ENCODE peak calls at places on chromosomes 3 and 15, in eight cellular contexts. One of them, this sample, is unnamed.

GRCh38 chr3:56096941-56097340 is 371.3 kb downstream of the ERC2 start:
- DNase-seq in dorsolateral prefrontal cortex: no peak
- DNase-seq in activated B cell treated with CpG ODN at 0.5 μM for 24 hours: no peak
- DNase-seq in RWPE1: no peak
- DNase-seq in B cell: no peak
- DNase-seq in HCT116: no peak
- DNase-seq in cardiac fibroblast: no peak
- DNase-seq in glutamatergic neuron: no peak
- DNase-seq in this sample: no peak

GRCh38 chr15:36579792-36580431 is 486 bp downstream of the CDIN1 start:
- DNase-seq in RWPE1: peak
- DNase-seq in B cell: no peak
- DNase-seq in HCT116: no peak
- DNase-seq in cardiac fibroblast: no peak
- DNase-seq in activated B cell treated with CpG ODN at 0.5 μM for 24 hours: no peak
- DNase-seq in glutamatergic neuron: no peak
- DNase-seq in dorsolateral prefrontal cortex: no peak
- DNase-seq in this sample: peak

GRCh38 chr3:127121221-127121647 is 71.7 kb upstream of the PRR23E start:
- DNase-seq in B cell: no peak
- DNase-seq in RWPE1: no peak
- DNase-seq in activated B cell treated with CpG ODN at 0.5 μM for 24 hours: no peak
- DNase-seq in HCT116: no peak
- DNase-seq in cardiac fibroblast: no peak
- DNase-seq in dorsolateral prefrontal cortex: no peak
- DNase-seq in glutamatergic neuron: no peak
- DNase-seq in this sample: no peak

GRCh38 chr3:143045639-143046038 is 44.3 kb downstream of the U2SURP start:
- DNase-seq in cardiac fibroblast: no peak
- DNase-seq in glutamatergic neuron: no peak
- DNase-seq in dorsolateral prefrontal cortex: no peak
- DNase-seq in RWPE1: no peak
- DNase-seq in activated B cell treated with CpG ODN at 0.5 μM for 24 hours: no peak
- DNase-seq in HCT116: no peak
- DNase-seq in B cell: no peak
- DNase-seq in this sample: no peak

GRCh38 chr15:31459011-31459748 is 132.5 kb downstream of the KLF13 start:
- DNase-seq in glutamatergic neuron: no peak
- DNase-seq in RWPE1: no peak
- DNase-seq in B cell: peak
- DNase-seq in dorsolateral prefrontal cortex: no peak
- DNase-seq in activated B cell treated with CpG ODN at 0.5 μM for 24 hours: no peak
- DNase-seq in HCT116: no peak
- DNase-seq in cardiac fibroblast: no peak
- DNase-seq in this sample: peak

GRCh38 chr3:42052867-42053351 is 38.2 kb upstream of the TRAK1 start:
- DNase-seq in HCT116: no peak
- DNase-seq in cardiac fibroblast: no peak
- DNase-seq in B cell: no peak
- DNase-seq in activated B cell treated with CpG ODN at 0.5 μM for 24 hours: no peak
- DNase-seq in glutamatergic neuron: no peak
- DNase-seq in RWPE1: no peak
- DNase-seq in dorsolateral prefrontal cortex: peak
- DNase-seq in this sample: peak

GRCh38 chr15:98850991-98851776 is 156.4 kb downstream of the PGPEP1L start:
- DNase-seq in RWPE1: peak
- DNase-seq in B cell: peak
- DNase-seq in HCT116: peak
- DNase-seq in cardiac fibroblast: peak
- DNase-seq in dorsolateral prefrontal cortex: peak
- DNase-seq in glutamatergic neuron: peak
- DNase-seq in activated B cell treated with CpG ODN at 0.5 μM for 24 hours: peak
- DNase-seq in this sample: peak

GRCh38 chr15:51879555-51879954 is 50.1 kb downstream of the TMOD3 start:
- DNase-seq in activated B cell treated with CpG ODN at 0.5 μM for 24 hours: no peak
- DNase-seq in HCT116: no peak
- DNase-seq in dorsolateral prefrontal cortex: no peak
- DNase-seq in RWPE1: no peak
- DNase-seq in B cell: no peak
- DNase-seq in cardiac fibroblast: peak
- DNase-seq in glutamatergic neuron: no peak
- DNase-seq in this sample: peak

GRCh38 chr3:181719298-181719859 is 7.7 kb downstream of the SOX2 start:
- DNase-seq in glutamatergic neuron: no peak
- DNase-seq in RWPE1: no peak
- DNase-seq in HCT116: no peak
- DNase-seq in cardiac fibroblast: no peak
- DNase-seq in activated B cell treated with CpG ODN at 0.5 μM for 24 hours: no peak
- DNase-seq in dorsolateral prefrontal cortex: no peak
- DNase-seq in B cell: no peak
- DNase-seq in this sample: no peak

GRCh38 chr3:61053781-61054496 is 197.3 kb downstream of the FHIT start:
- DNase-seq in RWPE1: peak
- DNase-seq in cardiac fibroblast: no peak
- DNase-seq in B cell: no peak
- DNase-seq in HCT116: no peak
- DNase-seq in dorsolateral prefrontal cortex: no peak
- DNase-seq in activated B cell treated with CpG ODN at 0.5 μM for 24 hours: no peak
- DNase-seq in glutamatergic neuron: no peak
- DNase-seq in this sample: no peak

GRCh38 chr3:32423956-32424558 is 32.4 kb downstream of the CMTM7 start:
- DNase-seq in glutamatergic neuron: no peak
- DNase-seq in RWPE1: no peak
- DNase-seq in activated B cell treated with CpG ODN at 0.5 μM for 24 hours: no peak
- DNase-seq in HCT116: no peak
- DNase-seq in B cell: peak
- DNase-seq in dorsolateral prefrontal cortex: no peak
- DNase-seq in cardiac fibroblast: no peak
- DNase-seq in this sample: no peak

GRCh38 chr3:184740509-184741258 is 28.8 kb upstream of the MAGEF1 start:
- DNase-seq in RWPE1: peak
- DNase-seq in HCT116: peak
- DNase-seq in B cell: no peak
- DNase-seq in glutamatergic neuron: no peak
- DNase-seq in dorsolateral prefrontal cortex: no peak
- DNase-seq in cardiac fibroblast: peak
- DNase-seq in activated B cell treated with CpG ODN at 0.5 μM for 24 hours: no peak
- DNase-seq in this sample: peak

GRCh38 chr15:31078461-31078860 is 23.1 kb downstream of the TRPM1 start:
- DNase-seq in HCT116: no peak
- DNase-seq in B cell: no peak
- DNase-seq in activated B cell treated with CpG ODN at 0.5 μM for 24 hours: no peak
- DNase-seq in glutamatergic neuron: peak
- DNase-seq in cardiac fibroblast: no peak
- DNase-seq in dorsolateral prefrontal cortex: no peak
- DNase-seq in RWPE1: no peak
- DNase-seq in this sample: no peak

GRCh38 chr15:21261396-21261964 is 178.8 kb downstream of the POTEB3 start:
- DNase-seq in RWPE1: no peak
- DNase-seq in dorsolateral prefrontal cortex: no peak
- DNase-seq in activated B cell treated with CpG ODN at 0.5 μM for 24 hours: no peak
- DNase-seq in B cell: no peak
- DNase-seq in HCT116: no peak
- DNase-seq in glutamatergic neuron: no peak
- DNase-seq in cardiac fibroblast: no peak
- DNase-seq in this sample: no peak

GRCh38 chr3:43162573-43163084 is 56.8 kb upstream of the POMGNT2 start:
- DNase-seq in B cell: no peak
- DNase-seq in dorsolateral prefrontal cortex: no peak
- DNase-seq in glutamatergic neuron: no peak
- DNase-seq in HCT116: no peak
- DNase-seq in cardiac fibroblast: no peak
- DNase-seq in RWPE1: no peak
- DNase-seq in activated B cell treated with CpG ODN at 0.5 μM for 24 hours: no peak
- DNase-seq in this sample: no peak

GRCh38 chr3:125048282-125048681 is 7.5 kb downstream of the HEG1 start:
- DNase-seq in glutamatergic neuron: no peak
- DNase-seq in RWPE1: no peak
- DNase-seq in cardiac fibroblast: peak
- DNase-seq in dorsolateral prefrontal cortex: no peak
- DNase-seq in HCT116: no peak
- DNase-seq in activated B cell treated with CpG ODN at 0.5 μM for 24 hours: no peak
- DNase-seq in B cell: no peak
- DNase-seq in this sample: no peak

GRCh38 chr3:128910006-128910405 is 30.6 kb downstream of the ACAD9 start:
- DNase-seq in activated B cell treated with CpG ODN at 0.5 μM for 24 hours: no peak
- DNase-seq in RWPE1: no peak
- DNase-seq in B cell: no peak
- DNase-seq in glutamatergic neuron: no peak
- DNase-seq in HCT116: no peak
- DNase-seq in cardiac fibroblast: no peak
- DNase-seq in dorsolateral prefrontal cortex: no peak
- DNase-seq in this sample: no peak

GRCh38 chr3:194082596-194083220 is 53.2 kb upstream of the HES1 start:
- DNase-seq in B cell: no peak
- DNase-seq in activated B cell treated with CpG ODN at 0.5 μM for 24 hours: no peak
- DNase-seq in cardiac fibroblast: peak
- DNase-seq in glutamatergic neuron: no peak
- DNase-seq in HCT116: no peak
- DNase-seq in RWPE1: no peak
- DNase-seq in dorsolateral prefrontal cortex: no peak
- DNase-seq in this sample: peak

GRCh38 chr3:27629381-27629780 is 92.7 kb downstream of the EOMES start:
- DNase-seq in dorsolateral prefrontal cortex: no peak
- DNase-seq in glutamatergic neuron: no peak
- DNase-seq in HCT116: no peak
- DNase-seq in RWPE1: no peak
- DNase-seq in B cell: no peak
- DNase-seq in activated B cell treated with CpG ODN at 0.5 μM for 24 hours: no peak
- DNase-seq in cardiac fibroblast: no peak
- DNase-seq in this sample: peak

DNA sequence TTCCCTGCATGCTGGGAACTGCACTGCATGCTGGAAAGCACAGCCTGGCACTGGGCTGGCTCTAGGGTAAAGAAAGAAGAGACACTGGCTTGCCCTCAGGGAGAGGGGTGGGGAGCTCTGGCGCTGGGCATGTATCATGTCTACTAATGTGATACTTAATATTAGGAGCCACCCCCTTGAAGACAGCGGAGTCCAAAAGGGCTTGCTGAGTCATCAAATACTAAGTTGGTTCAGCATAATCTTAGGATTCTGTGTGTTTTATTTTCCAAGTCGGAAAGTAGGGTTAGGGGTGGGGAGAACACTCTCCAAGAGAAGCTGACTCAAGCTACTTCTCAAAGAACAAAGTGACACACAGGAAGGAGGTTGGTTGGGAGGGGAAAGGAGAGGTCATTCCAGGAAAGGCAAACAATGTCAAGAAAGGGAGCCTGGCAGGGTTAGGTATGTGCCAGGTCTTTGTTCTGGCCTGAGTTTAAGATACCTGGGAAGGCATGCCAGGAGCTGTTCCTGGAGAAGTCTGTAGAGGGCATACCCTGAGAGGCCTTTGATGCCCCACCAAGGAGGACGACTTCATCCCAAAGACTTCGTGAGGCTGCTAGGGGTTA is 237.8 kb upstream of the NR2E3 start:
- DNase-seq in RWPE1: peak
- DNase-seq in glutamatergic neuron: no peak
- DNase-seq in cardiac fibroblast: peak
- DNase-seq in B cell: no peak
- DNase-seq in HCT116: peak
- DNase-seq in activated B cell treated with CpG ODN at 0.5 μM for 24 hours: no peak
- DNase-seq in dorsolateral prefrontal cortex: no peak
- DNase-seq in this sample: peak
- TF ChIP-seq CTCF in RWPE1: no peak
- TF ChIP-seq CTCF in glutamatergic neuron: no peak
- TF ChIP-seq CTCF in cardiac fibroblast: peak
- TF ChIP-seq CTCF in B cell: no peak
- TF ChIP-seq CTCF in HCT116: peak
- TF ChIP-seq CTCF in activated B cell treated with CpG ODN at 0.5 μM for 24 hours: no peak
- TF ChIP-seq CTCF in dorsolateral prefrontal cortex: no peak
- TF ChIP-seq CTCF in this sample: peak

GRCh38 chr3:23800731-23801130 is 5.0 kb upstream of the UBE2E1 start:
- DNase-seq in activated B cell treated with CpG ODN at 0.5 μM for 24 hours: no peak
- DNase-seq in cardiac fibroblast: peak
- DNase-seq in B cell: no peak
- DNase-seq in HCT116: peak
- DNase-seq in RWPE1: no peak
- DNase-seq in dorsolateral prefrontal cortex: no peak
- DNase-seq in glutamatergic neuron: no peak
- DNase-seq in this sample: peak
- TF ChIP-seq CTCF in activated B cell treated with CpG ODN at 0.5 μM for 24 hours: no peak
- TF ChIP-seq CTCF in cardiac fibroblast: peak
- TF ChIP-seq CTCF in B cell: no peak
- TF ChIP-seq CTCF in HCT116: peak
- TF ChIP-seq CTCF in RWPE1: peak
- TF ChIP-seq CTCF in dorsolateral prefrontal cortex: peak
- TF ChIP-seq CTCF in glutamatergic neuron: no peak
- TF ChIP-seq CTCF in this sample: peak

DNA sequence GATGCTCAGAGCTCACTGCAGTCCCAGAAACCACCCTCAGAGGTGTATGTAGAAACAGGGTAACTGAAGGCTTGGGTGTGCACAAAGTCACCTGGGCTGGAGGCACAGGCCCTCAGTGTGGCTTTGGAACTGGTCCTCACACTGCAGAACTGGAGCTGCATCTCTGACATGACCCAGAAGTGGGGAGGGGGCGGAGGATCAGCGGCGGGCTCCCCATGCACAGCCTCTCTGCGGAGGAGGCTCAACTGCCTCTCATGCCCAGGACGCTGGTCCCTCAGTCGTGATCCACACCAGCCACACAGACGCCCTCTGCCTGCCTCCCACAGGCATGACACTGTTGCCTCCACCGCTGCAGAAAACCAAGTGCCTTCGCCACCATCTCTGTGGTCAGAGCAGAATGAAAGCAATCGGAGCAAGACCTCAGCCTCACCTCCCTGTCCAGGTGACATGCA is 73.7 kb downstream of the TM2D3 start:
- DNase-seq in activated B cell treated with CpG ODN at 0.5 μM for 24 hours: no peak
- DNase-seq in cardiac fibroblast: peak
- DNase-seq in dorsolateral prefrontal cortex: no peak
- DNase-seq in B cell: no peak
- DNase-seq in RWPE1: no peak
- DNase-seq in HCT116: peak
- DNase-seq in glutamatergic neuron: peak
- DNase-seq in this sample: peak
- TF ChIP-seq CTCF in activated B cell treated with CpG ODN at 0.5 μM for 24 hours: no peak
- TF ChIP-seq CTCF in cardiac fibroblast: peak
- TF ChIP-seq CTCF in dorsolateral prefrontal cortex: peak
- TF ChIP-seq CTCF in B cell: no peak
- TF ChIP-seq CTCF in RWPE1: no peak
- TF ChIP-seq CTCF in HCT116: peak
- TF ChIP-seq CTCF in glutamatergic neuron: no peak
- TF ChIP-seq CTCF in this sample: peak

DNA sequence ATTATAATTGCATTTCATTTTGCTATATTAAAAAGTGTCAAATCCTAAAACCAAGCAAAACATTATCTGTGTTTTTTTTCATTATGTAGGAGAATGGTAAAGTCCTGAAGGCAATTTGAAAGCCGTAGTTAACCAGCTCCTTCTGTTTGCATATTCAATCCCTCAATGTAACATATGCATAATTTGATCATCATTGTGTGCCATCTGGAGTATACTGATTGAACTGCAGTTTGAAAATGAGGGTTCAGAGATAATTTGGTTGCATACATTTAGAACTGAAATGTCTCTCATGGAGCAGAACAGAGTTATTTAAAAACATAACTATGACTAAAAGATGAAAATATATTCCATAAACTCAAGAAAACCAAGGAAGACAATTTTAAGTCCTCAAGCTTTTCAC is 518.6 kb downstream of the GBE1 start:
- DNase-seq in HCT116: no peak
- DNase-seq in activated B cell treated with CpG ODN at 0.5 μM for 24 hours: no peak
- DNase-seq in B cell: no peak
- DNase-seq in dorsolateral prefrontal cortex: no peak
- DNase-seq in RWPE1: peak
- DNase-seq in cardiac fibroblast: peak
- DNase-seq in glutamatergic neuron: no peak
- DNase-seq in this sample: peak
- TF ChIP-seq CTCF in HCT116: peak
- TF ChIP-seq CTCF in activated B cell treated with CpG ODN at 0.5 μM for 24 hours: no peak
- TF ChIP-seq CTCF in B cell: no peak
- TF ChIP-seq CTCF in dorsolateral prefrontal cortex: peak
- TF ChIP-seq CTCF in RWPE1: peak
- TF ChIP-seq CTCF in cardiac fibroblast: peak
- TF ChIP-seq CTCF in glutamatergic neuron: peak
- TF ChIP-seq CTCF in this sample: peak